ENCODE peak calls at places on chromosomes 13 and 19, in four cellular contexts. G, E, C and K are unnamed samples.

GRCh38 chr13:33487575-33488243 is 202.2 kb upstream of the STARD13 start:
- DNase-seq in G (no peak), E (no peak), C (no peak), K (peak)

GRCh38 chr13:50401721-50402510 is 386.7 kb downstream of the KCNRG start:
- DNase-seq in G (no peak), E (no peak), C (no peak), K (no peak)

GRCh38 chr13:45873491-45874360 is 22.2 kb upstream of the SIAH3 start:
- DNase-seq in G (no peak), E (no peak), C (no peak), K (peak)

GRCh38 chr19:18503971-18504885 is 17.6 kb downstream of the ELL start:
- DNase-seq in G (no peak), E (no peak), C (no peak), K (peak)

GRCh38 chr13:25179810-25180437 is 7.8 kb upstream of the AMER2 start:
- DNase-seq in G (no peak), E (peak), C (no peak), K (no peak)

GRCh38 chr19:36032251-36033104 is at the start of gene CLIP3:
- DNase-seq in G (no peak), E (peak), C (peak), K (no peak)

GRCh38 chr13:43159007-43159406 is 135.6 kb downstream of the DNAJC15 start:
- DNase-seq in G (no peak), E (no peak), C (no peak), K (no peak)

GRCh38 chr19:39138221-39139211 is 12.9 kb downstream of the PAK4 start:
- DNase-seq in G (no peak), E (no peak), C (no peak), K (no peak)

DNA sequence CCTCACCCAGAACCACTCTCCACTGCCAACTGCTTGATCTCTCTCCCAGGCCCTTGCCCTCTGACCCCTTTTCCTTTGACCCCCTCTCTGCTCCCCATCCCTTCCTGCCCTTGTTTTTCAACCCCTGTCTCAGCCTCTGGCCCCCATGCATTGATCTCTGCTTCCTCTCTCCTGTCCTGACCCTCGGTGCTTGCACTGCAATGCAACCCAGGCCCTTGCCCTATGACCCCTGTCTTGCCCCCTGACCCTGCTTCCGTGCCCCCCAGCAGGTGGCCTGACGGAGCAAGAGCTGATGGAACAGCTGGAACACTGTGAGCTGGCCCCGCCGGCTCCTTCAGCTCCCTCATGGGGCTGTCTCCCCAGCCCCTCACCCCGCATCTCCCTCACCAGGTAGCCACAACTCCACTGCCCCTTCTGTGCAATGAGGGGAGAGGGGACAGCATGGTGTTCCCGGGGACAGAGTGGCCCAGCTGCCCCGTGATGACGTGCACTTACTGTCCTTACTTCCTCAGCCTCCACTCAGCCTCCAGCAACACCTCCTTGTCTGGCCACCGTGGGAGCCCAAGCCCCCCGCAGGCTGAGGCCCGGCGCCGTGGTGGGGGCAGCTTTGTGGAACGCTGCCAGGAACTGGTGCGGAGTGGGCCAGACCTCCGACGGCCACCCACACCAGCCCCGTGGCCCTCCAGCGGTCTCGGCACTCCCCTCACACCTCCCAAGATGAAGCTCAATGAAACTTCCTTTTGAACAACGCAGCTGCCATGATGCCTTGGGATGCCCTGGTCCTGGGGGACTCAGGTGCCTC is 10.5 kb upstream of the LTBP4 start:
- DNase-seq in G (no peak), E (no peak), C (no peak), K (no peak)
- TF ChIP-seq JUN in G (no peak), E (no peak), C (no peak), K (no peak)

GRCh38 chr19:6103894-6104293 is 6.4 kb downstream of the RFX2 start:
- DNase-seq in G (no peak), E (no peak), C (no peak), K (no peak)

GRCh38 chr19:6101991-6102390 is 8.3 kb downstream of the RFX2 start:
- DNase-seq in G (no peak), E (no peak), C (no peak), K (no peak)

GRCh38 chr19:6105444-6105843 is 4.9 kb downstream of the RFX2 start:
- DNase-seq in G (no peak), E (no peak), C (no peak), K (no peak)

GRCh38 chr19:6101291-6101690 is 9.0 kb downstream of the RFX2 start:
- DNase-seq in G (no peak), E (no peak), C (no peak), K (no peak)

DNA sequence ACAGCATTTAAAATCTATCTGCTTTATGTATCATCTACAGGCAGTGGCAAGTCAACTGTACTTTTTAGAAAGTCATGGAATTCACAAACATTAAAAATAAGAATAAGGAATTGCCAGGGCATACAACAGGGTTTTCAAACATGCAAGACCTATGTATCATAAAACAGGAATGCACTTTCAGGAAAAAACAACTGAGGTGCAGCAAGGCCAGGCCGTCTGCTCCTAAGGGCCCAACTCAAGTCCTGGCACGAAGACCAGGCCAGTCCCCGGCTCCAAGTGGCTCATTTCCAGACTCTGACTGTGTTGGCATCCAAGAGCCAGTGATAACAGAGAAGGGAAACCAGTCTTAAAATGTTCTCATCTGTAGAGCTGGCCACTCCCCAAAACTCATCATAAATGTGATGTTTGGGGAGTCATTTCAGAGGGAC is 7.1 kb downstream of the RFX2 start:
- DNase-seq in G (no peak), E (no peak), C (no peak), K (no peak)
- TF ChIP-seq MAFK in G (no peak), E (no peak), C (no peak), K (no peak)

DNA sequence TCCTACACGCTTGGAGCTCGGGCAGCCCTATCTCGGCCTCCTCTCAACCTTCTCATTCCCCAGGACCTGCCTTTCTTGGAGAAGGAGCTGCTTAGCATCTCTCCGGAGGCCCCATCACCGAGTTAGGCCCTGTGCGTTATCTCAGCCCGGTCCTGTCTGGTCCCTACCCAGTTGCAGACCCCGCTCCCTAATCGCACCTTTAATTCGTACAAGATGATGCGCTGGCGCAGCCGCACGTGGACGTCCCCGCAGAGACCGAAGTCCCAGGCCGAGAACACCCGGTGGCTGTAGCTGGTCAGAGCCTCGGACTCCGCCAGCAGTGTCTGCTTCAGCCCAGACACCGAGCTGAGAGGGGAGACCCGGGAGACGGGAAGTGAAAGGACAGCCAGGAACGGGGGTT is 5.7 kb upstream of the LENG1 start:
- DNase-seq in G (no peak), E (no peak), C (no peak), K (no peak)
- TF ChIP-seq JUN in G (no peak), E (no peak), C (no peak), K (no peak)

DNA sequence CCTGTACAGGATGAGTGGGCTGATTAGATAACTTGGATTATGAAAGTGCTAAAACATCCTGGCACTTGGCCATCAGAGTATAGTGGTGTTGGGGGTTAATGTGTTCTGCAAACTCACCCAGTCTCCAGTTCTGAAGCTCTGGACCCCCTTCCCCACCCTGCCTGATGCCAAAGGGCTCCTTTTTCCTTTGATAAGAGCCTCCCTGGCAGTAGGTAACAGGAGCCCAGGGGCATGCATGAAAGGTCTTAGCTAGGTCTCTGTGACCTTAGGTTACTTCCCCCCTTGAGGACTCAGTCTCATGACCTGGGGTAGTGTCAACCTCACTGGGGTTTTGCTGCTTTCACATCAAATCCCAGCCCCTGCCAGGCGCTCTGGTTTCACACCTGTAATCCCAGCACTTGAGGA is 2.5 kb downstream of the RPS28 start:
- DNase-seq in G (no peak), E (no peak), C (no peak), K (no peak)
- TF ChIP-seq MAFK in G (no peak), E (no peak), C (no peak), K (no peak)

GRCh38 chr19:48795855-48796142 is 15.0 kb downstream of the BCAT2 start:
- DNase-seq in G (no peak), E (no peak), C (peak), K (no peak)
- TF ChIP-seq JUN in G (no peak), E (no peak), C (no peak), K (no peak)

GRCh38 chr19:32373614-32374295 is 28.3 kb downstream of the ZNF507 start:
- DNase-seq in G (peak), E (no peak), C (peak), K (peak)
- TF ChIP-seq MAFK in G (peak), E (no peak), C (peak), K (peak)

GRCh38 chr19:23800868-23801267 is 42.2 kb upstream of the ZNF681 start:
- DNase-seq in G (no peak), E (no peak), C (no peak), K (no peak)
- TF ChIP-seq JUN in G (no peak), E (no peak), C (no peak), K (no peak)